ENCODE peak calls at places on chromosomes 5 and 9, in ten cellular contexts. P is heart left ventricle, W is Peyer's patch, U is ovary, K is uterus, T is body of pancreas, O is stomach, M is breast epithelium, V is upper lobe of left lung, Z is suprapubic skin. R is an unnamed sample. For H3K4me1, the result is how much of the 10 kb centered on the place peaks cover.

GRCh38 chr5:150189728-150190502 is at the start of gene SLC6A7:
- DNase-seq in P (no peak), W (no peak), U (no peak), K (no peak), T (no peak), O (no peak), M (no peak), V (peak), Z (no peak), R (no peak)

GRCh38 chr5:178177569-178177968 is 9.6 kb downstream of the GMCL2 start:
- DNase-seq in P (no peak), W (peak), U (no peak), K (no peak), T (no peak), O (no peak), M (no peak), V (no peak), Z (no peak), R (no peak)

GRCh38 chr5:68333649-68334549 is 118.3 kb downstream of the PIK3R1 start:
- DNase-seq in P (no peak), W (no peak), U (no peak), K (no peak), T (no peak), O (no peak), M (no peak), V (no peak), Z (no peak), R (no peak)

GRCh38 chr5:90381213-90381929 is 28.2 kb downstream of the CETN3 start:
- DNase-seq in P (no peak), W (no peak), U (no peak), K (no peak), T (no peak), O (no peak), M (no peak), V (no peak), Z (no peak), R (no peak)

GRCh38 chr9:115135786-115136185 is 17.8 kb upstream of the TNC start:
- DNase-seq in P (no peak), W (no peak), U (no peak), K (no peak), T (no peak), O (no peak), M (no peak), V (no peak), Z (no peak), R (no peak)

GRCh38 chr5:180345781-180346180 is 7.4 kb downstream of the GFPT2 start:
- DNase-seq in P (no peak), W (no peak), U (no peak), K (no peak), T (no peak), O (no peak), M (no peak), V (no peak), Z (no peak), R (no peak)

GRCh38 chr9:36162211-36162610 is 7.0 kb upstream of the CCIN start:
- DNase-seq in P (no peak), W (no peak), U (peak), K (no peak), T (no peak), O (no peak), M (no peak), V (no peak), Z (no peak), R (no peak)

GRCh38 chr5:110269478-110270142 is 456.9 kb downstream of the TMEM232 start:
- DNase-seq in P (no peak), W (no peak), U (no peak), K (no peak), T (no peak), O (no peak), M (no peak), V (no peak), Z (no peak), R (no peak)

GRCh38 chr5:94467560-94468504 is 150.6 kb downstream of the KIAA0825 start:
- DNase-seq in P (no peak), W (no peak), U (no peak), K (no peak), T (no peak), O (no peak), M (no peak), V (no peak), Z (no peak), R (no peak)

GRCh38 chr9:126363847-126364671 is 37.4 kb downstream of the MVB12B start:
- DNase-seq in P (no peak), W (no peak), U (no peak), K (no peak), T (no peak), O (no peak), M (no peak), V (no peak), Z (no peak), R (no peak)

GRCh38 chr5:146836226-146836842 is 42.2 kb downstream of the PPP2R2B start:
- DNase-seq in P (no peak), W (no peak), U (no peak), K (no peak), T (no peak), O (no peak), M (no peak), V (no peak), Z (no peak), R (no peak)

GRCh38 chr9:2292733-2293132 is 277.6 kb downstream of the SMARCA2 start:
- DNase-seq in P (no peak), W (no peak), U (no peak), K (no peak), T (no peak), O (no peak), M (no peak), V (no peak), Z (no peak), R (no peak)

GRCh38 chr5:139743001-139743771 is 52.4 kb upstream of the PSD2 start:
- DNase-seq in P (no peak), W (no peak), U (no peak), K (no peak), T (no peak), O (no peak), M (no peak), V (no peak), Z (no peak), R (no peak)

GRCh38 chr5:140718266-140718592 is 18.0 kb downstream of the ZMAT2 start:
- DNase-seq in P (no peak), W (no peak), U (no peak), K (no peak), T (no peak), O (no peak), M (no peak), V (no peak), Z (no peak), R (no peak)

GRCh38 chr5:148090780-148091221 is 27.0 kb downstream of the SPINK5 start:
- DNase-seq in P (no peak), W (no peak), U (no peak), K (no peak), T (no peak), O (no peak), M (no peak), V (no peak), Z (no peak), R (no peak)

GRCh38 chr5:128613757-128614156 is 75.7 kb upstream of the FBN2 start:
- DNase-seq in P (no peak), W (no peak), U (no peak), K (no peak), T (no peak), O (no peak), M (no peak), V (no peak), Z (no peak), R (no peak)

GRCh38 chr9:126248680-126249079 is 77.9 kb upstream of the MVB12B start:
- DNase-seq in P (no peak), W (no peak), U (no peak), K (no peak), T (no peak), O (no peak), M (no peak), V (no peak), Z (no peak), R (no peak)

GRCh38 chr5:95709967-95710650 is 21.0 kb upstream of the RHOBTB3 start:
- DNase-seq in P (peak), W (no peak), U (no peak), K (peak), T (peak), O (peak), M (no peak), V (no peak), Z (no peak), R (peak)

GRCh38 chr5:96172436-96172835 is 210.8 kb upstream of the ELL2 start:
- DNase-seq in P (no peak), W (no peak), U (no peak), K (no peak), T (no peak), O (no peak), M (no peak), V (no peak), Z (no peak), R (no peak)

GRCh38 chr9:79569814-79570448 is 1.8 kb upstream of the TLE4 start:
- DNase-seq in P (no peak), W (no peak), U (peak), K (no peak), T (no peak), O (no peak), M (no peak), V (no peak), Z (no peak), R (no peak)

GRCh38 chr9:113906411-113907110 is 30.5 kb downstream of the ZNF618 start:
- DNase-seq in P (no peak), W (no peak), U (no peak), K (no peak), T (no peak), O (no peak), M (peak), V (no peak), Z (no peak), R (no peak)

GRCh38 chr5:64784451-64785025 is 15.8 kb downstream of the CWC27 start:
- DNase-seq in P (peak), W (peak), U (peak), K (peak), T (peak), O (peak), M (peak), V (no peak), Z (peak), R (peak)

GRCh38 chr5:82011761-82012160 is 39.9 kb downstream of the ATG10 start:
- DNase-seq in P (no peak), W (no peak), U (no peak), K (no peak), T (no peak), O (no peak), M (no peak), V (no peak), Z (no peak), R (no peak)

GRCh38 chr5:123876265-123876790 is 364.4 kb downstream of the CSNK1G3 start:
- DNase-seq in P (no peak), W (no peak), U (no peak), K (no peak), T (no peak), O (no peak), M (no peak), V (no peak), Z (no peak), R (no peak)

GRCh38 chr5:71830626-71831539 is 111.8 kb downstream of the CARTPT start:
- DNase-seq in P (peak), W (no peak), U (peak), K (peak), T (peak), O (peak), M (peak), V (no peak), Z (no peak), R (no peak)

GRCh38 chr9:38417003-38417965 is 7.0 kb downstream of the IGFBPL1 start:
- DNase-seq in P (no peak), W (no peak), U (no peak), K (no peak), T (no peak), O (peak), M (no peak), V (no peak), Z (no peak), R (no peak)

GRCh38 chr9:7368410-7369292 is 430.9 kb downstream of the DMAC1 start:
- DNase-seq in P (peak), W (no peak), U (no peak), K (no peak), T (no peak), O (no peak), M (no peak), V (no peak), Z (no peak), R (no peak)

GRCh38 chr5:103441523-103441922 is 121.1 kb downstream of the NUDT12 start:
- DNase-seq in P (no peak), W (no peak), U (no peak), K (no peak), T (no peak), O (no peak), M (no peak), V (no peak), Z (no peak), R (no peak)

GRCh38 chr9:32571969-32572899 is 725 bp downstream of the NDUFB6 start:
- DNase-seq in P (peak), W (peak), U (no peak), K (no peak), T (peak), O (peak), M (peak), V (no peak), Z (no peak), R (peak)

GRCh38 chr9:116332090-116332489 is 178.5 kb downstream of the PAPPA start:
- DNase-seq in P (no peak), W (no peak), U (no peak), K (no peak), T (no peak), O (no peak), M (no peak), V (no peak), Z (no peak), R (no peak)

GRCh38 chr5:116663081-116663480 is 88.5 kb upstream of the SEMA6A start:
- DNase-seq in P (no peak), W (no peak), U (no peak), K (no peak), T (no peak), O (no peak), M (no peak), V (no peak), Z (no peak), R (no peak)

GRCh38 chr5:35470866-35471265 is 146.8 kb upstream of the SPEF2 start:
- DNase-seq in P (no peak), W (no peak), U (no peak), K (no peak), T (no peak), O (no peak), M (no peak), V (no peak), Z (no peak), R (no peak)

DNA sequence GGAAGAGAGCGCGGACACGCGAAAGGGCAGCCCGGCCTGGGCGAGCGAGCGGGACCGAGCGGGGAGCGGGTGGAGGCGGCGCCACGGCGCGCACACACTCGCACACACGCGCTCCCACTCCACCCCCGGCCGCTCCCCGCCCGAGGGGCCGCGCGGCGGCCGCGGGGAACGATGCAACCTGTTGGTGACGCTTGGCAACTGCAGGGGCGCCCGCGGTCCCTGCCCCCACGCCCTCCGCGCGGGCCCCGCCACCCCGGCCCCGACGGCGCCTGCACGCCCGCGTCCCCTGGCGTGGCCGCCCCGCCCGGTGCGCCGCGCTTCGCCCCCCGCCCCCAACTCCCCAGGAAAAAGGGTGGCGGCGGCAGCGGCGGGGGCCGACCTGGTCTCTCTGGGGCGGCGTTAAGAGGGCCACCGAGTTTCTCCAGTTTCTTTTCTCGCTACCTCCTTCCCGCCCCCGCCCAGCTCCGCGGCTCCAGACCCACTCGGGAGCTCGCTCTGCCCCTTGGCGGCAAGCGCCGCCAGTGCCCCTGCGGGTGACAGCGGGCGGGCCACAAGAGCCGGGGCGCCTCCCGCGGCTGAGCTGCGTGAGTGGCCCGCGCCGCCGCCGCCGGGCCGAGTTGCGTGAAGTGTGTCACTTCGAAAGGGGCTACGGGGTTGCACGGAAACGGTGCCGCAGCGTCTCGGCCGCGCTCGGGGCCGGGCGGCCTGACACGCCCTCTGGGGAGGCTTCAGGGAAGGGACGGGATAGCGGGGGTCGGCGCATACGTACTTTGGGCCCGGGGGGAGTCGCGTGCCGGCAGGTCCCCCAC is at the start of gene NR3C1:
- DNase-seq in P (peak), W (peak), U (peak), K (peak), T (peak), O (peak), M (peak), V (peak), Z (peak), R (peak)
- TF ChIP-seq POLR2A in P (no peak), W (peak), U (no peak), K (no peak), T (peak), O (no peak), M (no peak), V (peak), Z (peak), R (peak)

DNA sequence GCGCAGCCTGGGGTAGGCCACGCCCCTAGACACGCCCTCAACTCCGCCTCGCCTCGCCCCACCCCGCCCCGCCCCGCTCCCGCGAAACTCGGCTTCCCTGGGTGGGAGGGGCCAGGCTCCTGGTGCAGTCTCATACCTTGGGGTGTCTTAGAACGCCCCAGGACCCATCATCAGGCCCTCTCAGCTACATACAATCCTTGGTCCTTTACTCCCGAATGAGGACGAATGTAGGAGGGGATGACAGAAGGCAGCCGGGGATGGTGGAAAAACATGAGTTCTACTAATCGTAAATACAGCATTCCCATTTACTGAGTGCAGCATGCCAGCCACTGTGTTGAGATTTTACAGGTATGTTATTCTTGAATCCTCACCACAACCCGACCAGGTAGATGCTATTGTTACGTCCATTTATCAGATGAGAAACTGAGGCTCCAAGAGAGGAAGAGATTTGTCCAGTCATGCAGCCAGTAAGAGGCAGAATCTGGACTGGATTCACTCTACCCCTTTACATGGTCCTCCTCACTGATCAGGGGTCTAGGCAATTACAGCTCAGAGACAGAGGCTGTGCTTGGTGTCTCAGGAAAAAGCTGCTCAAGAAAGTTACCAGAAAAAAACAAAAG is 6.8 kb downstream of the SH2D3C start:
- DNase-seq in P (no peak), W (no peak), U (no peak), K (no peak), T (no peak), O (no peak), M (no peak), V (no peak), Z (no peak), R (no peak)
- H3K27ac ChIP-seq in P (peak), W (peak), U (peak), K (peak), T (no peak), O (peak), M (peak), V (peak), Z (no peak), R (peak)

GRCh38 chr9:124756011-124756410 is 15.1 kb downstream of the NR6A1 start:
- DNase-seq in P (no peak), W (no peak), U (no peak), K (no peak), T (no peak), O (no peak), M (no peak), V (no peak), Z (no peak), R (no peak)
- H3K4me1 ChIP-seq in P (under half), W (under half), U (under half), K (under half), T (under half), O (under half), M (under half), V (under half), Z (under half), R (under half)

GRCh38 chr9:136724772-136725171 is 12.4 kb downstream of the DIPK1B start:
- DNase-seq in P (no peak), W (no peak), U (no peak), K (no peak), T (no peak), O (no peak), M (no peak), V (no peak), Z (no peak), R (no peak)

GRCh38 chr9:136725612-136726011 is 13.2 kb downstream of the DIPK1B start:
- DNase-seq in P (no peak), W (no peak), U (no peak), K (no peak), T (no peak), O (no peak), M (no peak), V (no peak), Z (no peak), R (no peak)

GRCh38 chr9:136723362-136723976 is 11.1 kb downstream of the DIPK1B start:
- DNase-seq in P (no peak), W (no peak), U (no peak), K (no peak), T (no peak), O (no peak), M (no peak), V (peak), Z (no peak), R (no peak)

GRCh38 chr9:136722969-136723356 is 10.6 kb downstream of the DIPK1B start:
- DNase-seq in P (no peak), W (no peak), U (no peak), K (no peak), T (no peak), O (no peak), M (no peak), V (peak), Z (no peak), R (no peak)

DNA sequence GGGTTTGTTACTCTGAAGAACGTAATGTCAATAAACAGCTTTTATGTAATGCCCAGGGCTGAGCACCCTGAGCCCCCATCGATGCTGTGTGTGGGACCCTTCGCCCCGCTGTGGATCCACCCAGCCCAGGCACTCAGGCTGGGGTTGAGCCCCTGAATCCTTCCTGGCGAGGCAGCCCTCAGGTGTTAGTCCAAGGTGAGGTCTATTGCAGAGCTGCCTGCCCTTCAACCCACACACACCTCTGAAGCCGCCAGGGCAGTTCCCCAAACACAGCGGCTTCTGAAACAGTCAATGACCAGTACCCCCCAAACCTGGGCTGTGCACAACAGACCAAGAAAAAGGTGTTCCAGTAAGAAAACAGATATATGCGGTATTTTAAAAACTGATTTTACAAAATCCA is 11.6 kb downstream of the DIPK1B start:
- DNase-seq in P (no peak), W (no peak), U (no peak), K (no peak), T (no peak), O (no peak), M (no peak), V (no peak), Z (no peak), R (no peak)
- TF ChIP-seq POLR2A in P (no peak), W (no peak), U (no peak), K (no peak), T (no peak), O (no peak), M (no peak), V (no peak), Z (no peak), R (no peak)

DNA sequence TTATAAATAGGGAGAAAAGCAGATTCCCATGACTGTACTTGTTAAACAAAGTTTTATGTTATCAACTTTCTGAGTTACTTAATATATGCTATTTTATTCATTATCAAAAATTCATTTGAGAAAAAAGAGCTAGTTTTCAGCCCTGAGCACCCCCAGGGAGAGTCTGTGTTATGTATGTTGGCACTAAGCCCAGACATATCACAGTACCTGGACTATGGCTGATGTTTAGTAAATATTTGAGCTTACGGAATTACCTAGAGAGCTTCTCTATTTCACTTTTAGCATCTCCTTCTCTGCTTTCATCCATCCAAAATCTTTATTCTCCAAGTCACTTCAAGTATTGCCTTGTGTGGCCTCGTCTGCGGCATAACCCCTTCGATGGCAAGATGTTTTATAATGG is 225.9 kb upstream of the PCSK5 start:
- DNase-seq in P (no peak), W (no peak), U (no peak), K (no peak), T (no peak), O (no peak), M (no peak), V (no peak), Z (no peak), R (no peak)
- H3K27ac ChIP-seq in P (no peak), W (no peak), U (no peak), K (no peak), T (no peak), O (no peak), M (no peak), V (no peak), Z (no peak), R (no peak)

GRCh38 chr9:111963995-111964394 is 67.4 kb downstream of the UGCG start:
- DNase-seq in P (no peak), W (no peak), U (no peak), K (no peak), T (no peak), O (no peak), M (no peak), V (no peak), Z (no peak), R (no peak)
- H3K4me1 ChIP-seq in P (under half), W (under half), U (under half), K (under half), T (under half), O (under half), M (under half), V (under half), Z (under half), R (under half)

GRCh38 chr9:131398204-131398603 is 4.3 kb downstream of the PRRC2B start:
- DNase-seq in P (no peak), W (peak), U (no peak), K (no peak), T (no peak), O (peak), M (peak), V (no peak), Z (no peak), R (peak)
- TF ChIP-seq POLR2A in P (no peak), W (no peak), U (no peak), K (no peak), T (no peak), O (no peak), M (no peak), V (no peak), Z (no peak), R (peak)